ENCODE peak calls at places on chromosome 7, in eight cellular contexts. J is right lobe of liver, C is GM12878, M is epithelial cell of esophagus, T is astrocyte of the cerebellum, O is foreskin fibroblast, E is IMR-90, X is thoracic aorta. K is an unnamed sample.

GRCh38 chr7:20214787-20215669 is 2.2 kb downstream of the MACC1 start:
- DNase-seq in X (no peak), O (no peak), J (no peak), M (peak; percentile 76), E (no peak), C (no peak), T (no peak), K (no peak)

GRCh38 chr7:46146454-46147255 is 225.6 kb upstream of the IGFBP3 start:
- DNase-seq in M (no peak), X (peak; percentile 21), E (peak; percentile 70), J (no peak), T (peak; percentile 55), C (no peak), O (no peak), K (no peak)

GRCh38 chr7:149827089-149827981 is 10.8 kb upstream of the ZNF862 start:
- DNase-seq in M (no peak), E (no peak), O (no peak), C (no peak), J (no peak), T (no peak), X (no peak), K (no peak)

GRCh38 chr7:131325179-131325840 is 2.4 kb upstream of the MKLN1 start:
- DNase-seq in O (peak; percentile 7), C (no peak), J (peak; percentile 32), E (no peak), X (no peak), T (no peak), M (no peak), K (no peak)

GRCh38 chr7:52100-52499 is 140.3 kb upstream of the FAM20C start:
- DNase-seq in T (no peak), X (no peak), M (no peak), C (no peak), E (no peak), J (no peak), O (no peak), K (no peak)

GRCh38 chr7:143891457-143891856 is 10.5 kb downstream of the TCAF1 start:
- DNase-seq in E (no peak), M (no peak), C (no peak), O (no peak), X (no peak), J (no peak), T (no peak), K (no peak)

GRCh38 chr7:157431951-157432540 is 95.2 kb downstream of the DNAJB6 start:
- DNase-seq in E (no peak), T (no peak), X (no peak), M (no peak), O (no peak), J (peak; percentile 18), C (no peak), K (no peak)

GRCh38 chr7:141012696-141013344 is 1.9 kb downstream of the MRPS33 start:
- DNase-seq in O (no peak), X (no peak), M (peak; percentile 79), E (peak; percentile 63), T (no peak), C (no peak), J (no peak), K (no peak)

GRCh38 chr7:95527033-95527775 is 41.5 kb downstream of the ASB4 start:
- DNase-seq in T (peak; percentile 31), E (peak; percentile 44), J (peak; percentile 27), M (peak; percentile 60), O (peak; percentile 21), X (no peak), C (no peak), K (no peak)

GRCh38 chr7:55570939-55571338 is 1.4 kb downstream of the VOPP1 start:
- DNase-seq in T (peak; percentile 77), J (no peak), M (peak; percentile 80), C (no peak), E (peak; percentile 84), O (peak; percentile 74), X (no peak), K (no peak)

GRCh38 chr7:111560773-111561658 is 1.3 kb downstream of the IMMP2L start:
- DNase-seq in J (no peak), E (peak; percentile 50), T (peak; percentile 15), O (peak; percentile 41), C (no peak), X (no peak), M (peak; percentile 57), K (no peak)

GRCh38 chr7:108604685-108605077 is 35.0 kb downstream of the DNAJB9 start:
- DNase-seq in E (no peak), O (no peak), M (no peak), C (no peak), J (no peak), T (no peak), X (no peak), K (no peak)

GRCh38 chr7:1019789-1020610 is 24.3 kb upstream of the GPR146 start:
- DNase-seq in M (no peak), E (no peak), X (no peak), C (no peak), J (no peak), T (no peak), O (no peak), K (no peak)

GRCh38 chr7:85031475-85031874 is 155.4 kb downstream of the SEMA3D start:
- DNase-seq in T (no peak), M (no peak), O (no peak), X (no peak), C (no peak), J (no peak), E (no peak), K (no peak)

GRCh38 chr7:30799206-30799975 is 28.2 kb downstream of the MINDY4 start:
- DNase-seq in X (peak; percentile 81), O (peak; percentile 99), T (peak; percentile 41), M (peak; percentile 96), J (no peak), E (peak; percentile 93), C (peak; percentile 84), K (peak; percentile 66)

GRCh38 chr7:117759950-117760640 is 113.1 kb downstream of the CTTNBP2 start:
- DNase-seq in O (no peak), E (peak; percentile 88), J (no peak), C (no peak), T (no peak), X (no peak), M (no peak), K (no peak)

GRCh38 chr7:157610671-157611295 is 274.0 kb downstream of the DNAJB6 start:
- DNase-seq in O (no peak), M (no peak), C (no peak), X (no peak), E (no peak), J (no peak), T (no peak), K (no peak)

GRCh38 chr7:40474790-40475680 is 340.2 kb downstream of the SUGCT start:
- DNase-seq in X (no peak), J (no peak), M (no peak), T (no peak), C (peak; percentile 31), E (no peak), O (no peak), K (no peak)

GRCh38 chr7:74320645-74321178 is 31.5 kb downstream of the CLIP2 start:
- DNase-seq in O (no peak), J (no peak), M (no peak), X (no peak), T (no peak), E (no peak), C (no peak), K (no peak)

GRCh38 chr7:32761451-32762320 is 129.9 kb downstream of the KBTBD2 start:
- DNase-seq in T (no peak), X (no peak), J (no peak), O (no peak), C (no peak), E (no peak), M (no peak), K (no peak)

GRCh38 chr7:3754488-3755365 is 453.7 kb downstream of the SDK1 start:
- DNase-seq in X (no peak), E (peak; percentile 56), O (peak; percentile 15), M (peak; percentile 38), J (no peak), C (no peak), T (peak; percentile 85), K (peak; percentile 3)

GRCh38 chr7:152924238-152924637 is 164.7 kb downstream of the ACTR3B start:
- DNase-seq in M (no peak), O (no peak), E (no peak), J (no peak), X (no peak), T (no peak), C (no peak), K (no peak)

DNA sequence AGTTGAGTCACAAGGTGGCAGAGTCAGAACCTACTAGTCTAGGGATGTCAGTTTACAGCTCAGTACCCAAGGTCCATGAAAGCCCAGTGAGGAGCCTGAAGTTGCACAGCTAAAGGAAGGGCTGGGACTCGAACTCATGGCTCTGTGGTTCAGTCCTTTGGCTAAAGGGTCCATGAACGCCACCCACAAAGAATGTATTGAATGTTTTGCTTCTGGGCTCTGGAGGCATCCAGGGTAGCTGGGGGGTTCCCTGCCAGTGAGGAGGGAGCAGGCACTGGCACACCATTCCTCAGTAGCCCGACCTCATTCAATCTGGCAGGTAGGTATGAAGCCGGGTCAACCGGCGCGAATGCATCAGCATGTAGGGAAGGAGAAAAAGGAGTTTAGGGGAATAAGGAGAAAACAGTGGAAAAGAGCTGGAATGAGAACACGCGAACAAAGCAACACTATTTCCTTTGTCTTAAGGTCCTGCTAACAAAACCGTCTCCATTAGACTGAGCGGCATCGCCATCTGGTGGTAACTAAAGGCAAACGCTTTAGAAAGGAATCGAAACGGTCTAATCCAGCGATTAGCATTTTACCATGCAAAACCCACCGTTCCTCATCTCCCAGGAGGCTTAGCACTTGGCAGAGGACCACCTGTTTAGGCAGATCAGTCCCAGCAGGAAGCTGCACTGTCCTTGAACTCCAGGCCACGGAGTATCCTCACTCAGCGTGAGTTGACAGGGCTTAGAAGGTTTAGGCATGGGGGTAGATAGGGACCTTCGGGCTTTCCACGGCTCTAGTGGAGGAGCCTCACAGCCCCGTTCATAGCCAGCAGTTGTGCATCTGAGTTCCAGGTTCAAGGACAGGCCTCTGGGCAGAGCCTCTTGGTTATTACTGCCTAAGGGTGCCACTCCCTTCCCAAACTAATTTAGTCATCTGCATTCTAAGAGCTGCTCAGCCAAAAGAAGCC is 122.8 kb downstream of the UBE2H start:
- DNase-seq in C (no peak), J (peak; percentile 49), M (peak; percentile 79), E (peak; percentile 81), X (no peak), T (peak; percentile 82), O (peak; percentile 59), K (peak; percentile 58)
- H3K4me3 ChIP-seq in C (no peak overlapping the region), J (no peak overlapping the region), M (no peak overlapping the region), E (no peak overlapping the region), X (peak overlapping the region; percentile 59), T (no peak overlapping the region), O (no peak overlapping the region), K (no peak overlapping the region)

GRCh38 chr7:116214921-116215320 is 4.6 kb downstream of the TES start:
- DNase-seq in T (no peak), O (no peak), J (no peak), X (no peak), M (no peak), E (no peak), C (no peak), K (no peak)
- TF ChIP-seq CTCF in T (no peak), O (no peak), J (no peak), X (no peak), M (no peak), E (no peak), C (no peak), K (no peak)

GRCh38 chr7:116527521-116527920 is 2.7 kb downstream of the CAV1 start:
- DNase-seq in T (no peak), J (no peak), O (no peak), M (peak; percentile 39), X (no peak), C (no peak), E (peak; percentile 56), K (no peak)
- H3K4me3 ChIP-seq in T (peak overlapping the region; percentile 79), J (no peak overlapping the region), O (peak overlapping the region; percentile 94), M (peak overlapping the region; percentile 94), X (peak overlapping the region; percentile 95), C (no peak overlapping the region), E (peak overlapping the region; percentile 72), K (no peak overlapping the region)

GRCh38 chr7:148299877-148300276 is 290.7 kb upstream of the C7orf33 start:
- DNase-seq in J (no peak), T (no peak), O (no peak), C (no peak), E (no peak), X (no peak), M (no peak), K (no peak)
- TF ChIP-seq CTCF in J (no peak), T (no peak), O (no peak), C (no peak), E (no peak), X (no peak), M (no peak), K (no peak)